ENCODE peak calls at places on chromosomes 3 and 15, in four cellular contexts. H, M, A and G are unnamed samples.

GRCh38 chr15:58419803-58420524 is 11.8 kb upstream of the LIPC start:
- DNase-seq in H (no peak), M (no peak), A (no peak), G (no peak)

GRCh38 chr15:101167791-101168462 is 83.9 kb downstream of the CHSY1 start:
- DNase-seq in H (no peak), M (peak), A (no peak), G (no peak)

GRCh38 chr3:46942481-46943236 is 33.9 kb downstream of the CCDC12 start:
- DNase-seq in H (no peak), M (no peak), A (no peak), G (no peak)

GRCh38 chr15:63331456-63331855 is 50.2 kb downstream of the CA12 start:
- DNase-seq in H (no peak), M (peak), A (no peak), G (peak)

GRCh38 chr3:37229740-37230139 is 55.4 kb upstream of the LRRFIP2 start:
- DNase-seq in H (no peak), M (no peak), A (no peak), G (no peak)

GRCh38 chr3:128804017-128804816 is 75.2 kb upstream of the ACAD9 start:
- DNase-seq in H (no peak), M (no peak), A (no peak), G (no peak)

GRCh38 chr3:15805756-15806266 is 8.0 kb upstream of the ANKRD28 start:
- DNase-seq in H (no peak), M (peak), A (peak), G (no peak)

GRCh38 chr3:102682761-102683160 is 247.9 kb downstream of the ZPLD1 start:
- DNase-seq in H (no peak), M (no peak), A (no peak), G (no peak)

GRCh38 chr15:100052716-100053475 is 288.9 kb downstream of the ADAMTS17 start:
- DNase-seq in H (no peak), M (no peak), A (no peak), G (no peak)

GRCh38 chr3:158369279-158369678 is 201.7 kb upstream of the MLF1 start:
- DNase-seq in H (no peak), M (no peak), A (no peak), G (no peak)

GRCh38 chr15:50880651-50881114 is 27.8 kb upstream of the AP4E1 start:
- DNase-seq in H (no peak), M (peak), A (peak), G (no peak)

GRCh38 chr3:98782826-98783500 is 19.8 kb downstream of the ST3GAL6 start:
- DNase-seq in H (no peak), M (peak), A (no peak), G (no peak)

GRCh38 chr3:197504239-197505191 is 51.3 kb downstream of the BDH1 start:
- DNase-seq in H (no peak), M (no peak), A (no peak), G (peak)

GRCh38 chr3:49277357-49277723 is 308 bp upstream of the C3orf62 start:
- DNase-seq in H (no peak), M (no peak), A (peak), G (no peak)
- H3K27ac ChIP-seq in H (peak), M (no peak), A (peak), G (peak)

DNA sequence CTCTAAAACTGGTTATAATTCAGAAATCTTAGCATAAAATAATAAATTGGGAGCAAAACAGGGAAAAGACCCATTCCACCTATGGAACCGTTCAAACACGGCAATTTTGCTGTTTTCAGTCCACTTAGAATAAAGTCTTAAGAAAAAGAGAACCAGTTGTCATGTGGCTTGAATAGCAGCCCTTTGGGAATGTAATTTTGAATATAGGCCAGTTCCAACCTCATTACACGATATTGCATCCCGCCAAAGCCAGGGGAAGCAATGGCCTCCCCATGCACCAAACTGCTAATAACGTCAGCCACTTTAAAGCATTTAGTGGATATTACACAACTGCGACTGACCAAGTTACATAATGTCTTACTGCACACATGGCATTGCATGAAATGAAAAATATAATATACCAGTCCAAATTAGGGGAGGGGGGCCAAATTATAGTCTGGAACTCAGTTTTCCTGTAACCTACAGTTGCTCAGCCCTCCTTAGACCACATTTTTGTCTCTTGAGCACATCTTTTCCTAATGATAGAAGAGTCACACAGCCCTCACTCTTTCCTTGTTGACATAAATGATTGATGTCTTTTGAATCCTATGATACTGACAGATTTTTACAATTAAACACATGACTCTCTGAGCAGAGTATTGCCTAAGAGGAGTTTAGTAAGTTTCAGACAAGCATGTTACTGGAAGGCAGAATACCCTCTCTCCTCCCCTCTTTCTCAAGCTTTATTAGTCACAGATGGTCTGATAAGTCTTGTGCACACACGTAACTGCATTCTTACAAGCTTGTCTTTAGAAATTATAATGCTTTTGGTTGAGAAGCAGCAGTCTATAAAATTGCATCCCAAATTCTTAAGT is 1.0 kb upstream of the PLD1 start:
- DNase-seq in H (no peak), M (peak), A (no peak), G (no peak)
- H3K27ac ChIP-seq in H (no peak), M (peak), A (no peak), G (peak)

GRCh38 chr3:195896361-195897080 is 11.8 kb downstream of the TNK2 start:
- DNase-seq in H (no peak), M (peak), A (no peak), G (no peak)

GRCh38 chr3:195895900-195896360 is 12.4 kb downstream of the TNK2 start:
- DNase-seq in H (peak), M (peak), A (peak), G (no peak)

GRCh38 chr3:195897853-195898415 is 10.4 kb downstream of the TNK2 start:
- DNase-seq in H (no peak), M (peak), A (no peak), G (no peak)

GRCh38 chr3:195895078-195895899 is 13.1 kb downstream of the TNK2 start:
- DNase-seq in H (peak), M (peak), A (peak), G (peak)

GRCh38 chr3:195897081-195897852 is 11.1 kb downstream of the TNK2 start:
- DNase-seq in H (no peak), M (peak), A (no peak), G (no peak)
- H3K27ac ChIP-seq in H (peak), M (peak), A (no peak), G (peak)

DNA sequence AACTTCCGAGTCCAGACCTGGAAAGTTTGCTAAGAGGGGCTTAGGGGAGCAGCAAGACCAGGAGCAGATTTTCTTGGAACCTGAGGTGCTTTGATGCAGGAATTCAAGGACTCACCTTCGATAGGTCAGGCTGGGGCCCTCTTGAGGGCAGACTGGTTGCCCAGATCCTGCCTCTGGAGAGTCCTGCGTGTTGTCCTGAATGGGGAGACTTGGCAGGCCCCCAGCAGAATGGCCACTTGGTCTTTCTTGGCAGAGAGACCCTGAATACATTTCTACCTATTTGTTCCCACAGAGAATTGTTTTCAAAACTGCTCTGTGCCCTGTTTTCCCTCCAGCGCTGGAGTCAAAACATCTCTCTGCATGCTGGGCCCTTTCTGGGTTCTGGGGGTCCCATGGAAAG is 4.2 kb downstream of the KLF13 start:
- DNase-seq in H (no peak), M (no peak), A (no peak), G (no peak)
- H3K27ac ChIP-seq in H (peak), M (no peak), A (peak), G (no peak)

GRCh38 chr3:53711387-53711786 is 134.8 kb downstream of the CHDH start:
- DNase-seq in H (no peak), M (no peak), A (no peak), G (no peak)
- H3K27ac ChIP-seq in H (no peak), M (no peak), A (no peak), G (no peak)

DNA sequence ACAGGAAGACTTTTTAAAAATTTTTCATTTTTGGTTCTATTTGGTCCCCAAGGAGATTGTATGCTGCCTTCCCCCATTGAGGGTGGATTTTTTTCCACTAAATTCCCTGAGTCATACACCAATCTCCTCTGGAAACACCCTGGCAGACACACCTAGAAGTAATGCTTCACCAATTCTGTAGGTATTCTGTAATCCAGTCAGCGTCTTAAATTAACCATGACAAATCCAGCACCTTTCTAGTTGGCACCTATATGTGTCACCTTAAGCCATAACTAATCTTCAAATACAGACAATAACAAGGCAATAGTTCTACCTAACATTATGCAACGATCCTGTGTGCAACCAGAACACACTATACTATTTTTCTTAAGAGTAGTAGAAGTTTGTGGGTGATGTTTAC is 459.1 kb upstream of the NDN start:
- DNase-seq in H (no peak), M (no peak), A (no peak), G (no peak)
- H3K27ac ChIP-seq in H (no peak), M (no peak), A (no peak), G (no peak)

GRCh38 chr3:9347887-9348286 is 15.0 kb upstream of the THUMPD3 start:
- DNase-seq in H (no peak), M (peak), A (no peak), G (no peak)
- H3K27ac ChIP-seq in H (no peak), M (peak), A (no peak), G (no peak)

GRCh38 chr15:85588657-85589056 is 206.1 kb downstream of the KLHL25 start:
- DNase-seq in H (no peak), M (no peak), A (no peak), G (no peak)

GRCh38 chr15:85593809-85594441 is 200.8 kb downstream of the KLHL25 start:
- DNase-seq in H (no peak), M (no peak), A (no peak), G (no peak)

GRCh38 chr15:85591622-85592021 is 203.1 kb downstream of the KLHL25 start:
- DNase-seq in H (no peak), M (no peak), A (peak), G (no peak)

GRCh38 chr15:85589873-85590272 is 204.9 kb downstream of the KLHL25 start:
- DNase-seq in H (no peak), M (peak), A (no peak), G (no peak)

DNA sequence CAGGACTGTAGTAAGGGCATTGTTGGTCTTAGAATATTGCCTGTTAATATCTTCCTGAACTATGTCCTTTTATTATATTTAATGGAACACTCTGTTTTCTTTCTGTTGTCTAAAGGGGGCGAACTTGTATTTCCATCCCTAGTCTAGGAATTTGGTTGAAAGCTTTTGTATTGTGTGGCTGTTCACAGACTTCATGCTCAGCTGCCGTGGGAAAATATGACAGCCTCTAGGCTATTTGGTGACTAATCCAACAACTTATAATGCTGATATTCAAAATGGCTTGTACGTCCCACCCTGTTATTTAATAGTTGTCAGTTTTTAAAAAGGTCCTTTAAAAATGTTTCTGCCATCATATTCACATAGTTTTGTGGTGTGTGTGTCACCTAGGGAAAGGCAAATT is 202.6 kb downstream of the KLHL25 start:
- DNase-seq in H (no peak), M (peak), A (no peak), G (no peak)
- H3K27ac ChIP-seq in H (no peak), M (peak), A (peak), G (no peak)

GRCh38 chr3:184604039-184604955 is 42.7 kb downstream of the EPHB3 start:
- DNase-seq in H (no peak), M (no peak), A (no peak), G (no peak)
- H3K27ac ChIP-seq in H (no peak), M (no peak), A (no peak), G (no peak)